ENCODE peak calls at places on chromosome 5, in eight cellular contexts. V is tibial artery, O is fibroblast of the aortic adventitia, F is mesothelial cell of epicardium, K is H9, U is pancreas, M is foreskin fibroblast, A is cardiac muscle cell. D is an unnamed sample.

GRCh38 chr5:112005533-112005926 is 248.5 kb upstream of the NREP start:
- DNase-seq in U (no peak), K (no peak), F (no peak), A (no peak), M (peak), V (no peak), O (peak), D (no peak)

GRCh38 chr5:171336486-171337206 is 27.6 kb downstream of the TLX3 start:
- DNase-seq in K (no peak), A (peak), M (peak), F (peak), O (peak), V (no peak), U (peak), D (peak)

GRCh38 chr5:43555895-43556606 is 826 bp downstream of the PAIP1 start:
- DNase-seq in A (peak), U (peak), K (peak), V (peak), M (peak), O (peak), F (peak), D (peak)

GRCh38 chr5:139275536-139276297 is 17.8 kb upstream of the MATR3 start:
- DNase-seq in O (no peak), M (no peak), A (no peak), V (no peak), K (no peak), U (no peak), F (no peak), D (no peak)

GRCh38 chr5:13188393-13188792 is 756.1 kb downstream of the DNAH5 start:
- DNase-seq in F (no peak), K (no peak), V (peak), U (no peak), O (peak), M (no peak), A (no peak), D (no peak)

GRCh38 chr5:81422671-81423070 is 28.7 kb upstream of the ACOT12 start:
- DNase-seq in M (peak), A (no peak), U (no peak), F (no peak), K (no peak), O (peak), V (no peak), D (no peak)

GRCh38 chr5:164090358-164090757 is 584.9 kb downstream of the MAT2B start:
- DNase-seq in U (no peak), O (no peak), M (no peak), A (no peak), F (no peak), K (no peak), V (no peak), D (no peak)

GRCh38 chr5:10528056-10528816 is 35.6 kb upstream of the ANKRD33B start:
- DNase-seq in U (no peak), O (peak), M (peak), F (no peak), K (no peak), V (no peak), A (no peak), D (no peak)

GRCh38 chr5:112738180-112738560 is 485 bp downstream of the APC start:
- DNase-seq in M (peak), U (no peak), O (peak), V (no peak), K (no peak), F (no peak), A (no peak), D (peak)

GRCh38 chr5:141488591-141489478 is at the start of gene PCDHGC5:
- DNase-seq in F (no peak), M (peak), V (no peak), K (no peak), A (no peak), O (peak), U (no peak), D (no peak)

GRCh38 chr5:28542968-28543367 is 1504.6 kb upstream of the CDH9 start:
- DNase-seq in F (no peak), O (peak), K (no peak), A (peak), V (no peak), M (peak), U (no peak), D (no peak)

GRCh38 chr5:172350212-172351181 is 66.9 kb upstream of the UBTD2 start:
- DNase-seq in U (no peak), A (no peak), F (no peak), K (no peak), M (no peak), V (no peak), O (no peak), D (no peak)

GRCh38 chr5:72408602-72409001 is 88.4 kb downstream of the PTCD2 start:
- DNase-seq in K (no peak), A (no peak), O (peak), U (no peak), V (no peak), F (no peak), M (no peak), D (no peak)

GRCh38 chr5:57468481-57469165 is 14.0 kb downstream of the ACTBL2 start:
- DNase-seq in U (no peak), K (no peak), M (peak), A (no peak), F (no peak), O (peak), V (no peak), D (no peak)

GRCh38 chr5:415928-416635 is 26.9 kb upstream of the EXOC3 start:
- DNase-seq in M (no peak), A (no peak), F (no peak), U (no peak), K (no peak), O (no peak), V (peak), D (peak)

GRCh38 chr5:9283021-9283420 is 262.9 kb downstream of the SEMA5A start:
- DNase-seq in A (no peak), M (peak), K (no peak), U (no peak), O (peak), F (no peak), V (no peak), D (no peak)

GRCh38 chr5:141811287-141812155 is 66.7 kb downstream of the PCDH1 start:
- DNase-seq in V (no peak), F (peak), M (peak), U (no peak), K (peak), O (no peak), A (peak), D (peak)

GRCh38 chr5:132778856-132779255 is 1.8 kb upstream of the SEPTIN8 start:
- DNase-seq in K (no peak), V (no peak), A (no peak), F (no peak), O (no peak), U (no peak), M (no peak), D (no peak)

GRCh38 chr5:168174376-168174775 is 117.1 kb upstream of the WWC1 start:
- DNase-seq in O (no peak), U (no peak), F (no peak), M (no peak), V (no peak), K (no peak), A (no peak), D (no peak)

GRCh38 chr5:35087971-35088370 is 40.2 kb upstream of the AGXT2 start:
- DNase-seq in F (no peak), V (no peak), K (no peak), M (peak), A (no peak), O (peak), U (no peak), D (no peak)

GRCh38 chr5:1103505-1104326 is 8.1 kb downstream of the SLC12A7 start:
- DNase-seq in F (no peak), U (peak), M (peak), O (peak), A (no peak), K (no peak), V (peak), D (no peak)

GRCh38 chr5:1487079-1487764 is 36.5 kb downstream of the LPCAT1 start:
- DNase-seq in A (no peak), O (no peak), K (no peak), M (no peak), F (no peak), V (no peak), U (no peak), D (no peak)

GRCh38 chr5:4700082-4700481 is 440.0 kb upstream of the ADAMTS16 start:
- DNase-seq in K (peak), O (peak), F (peak), U (peak), A (peak), M (no peak), V (peak), D (peak)

GRCh38 chr5:146667633-146668032 is 151.6 kb upstream of the GPR151 start:
- DNase-seq in F (no peak), K (no peak), O (peak), A (no peak), U (no peak), M (no peak), V (no peak), D (no peak)

GRCh38 chr5:176575488-176576422 is 26.6 kb downstream of the CDHR2 start:
- DNase-seq in M (no peak), V (no peak), K (no peak), A (no peak), F (no peak), O (no peak), U (no peak), D (no peak)

GRCh38 chr5:35236770-35237169 is 6.5 kb upstream of the PRLR start:
- DNase-seq in U (no peak), A (no peak), F (no peak), O (no peak), V (no peak), K (no peak), M (no peak), D (no peak)

GRCh38 chr5:96031811-96032261 is 70.2 kb upstream of the ELL2 start:
- DNase-seq in M (peak), U (no peak), F (no peak), O (peak), V (no peak), A (no peak), K (no peak), D (no peak)

GRCh38 chr5:134136221-134136631 is 21.7 kb downstream of the TCF7 start:
- DNase-seq in F (no peak), K (peak), M (no peak), V (no peak), O (no peak), A (no peak), U (no peak), D (peak)

GRCh38 chr5:60333103-60333502 is 366.9 kb downstream of the DEPDC1B start:
- DNase-seq in O (no peak), F (no peak), M (peak), V (no peak), K (no peak), A (no peak), U (no peak), D (no peak)

GRCh38 chr5:143986567-143987242 is 174.7 kb downstream of the HMHB1 start:
- DNase-seq in M (peak), A (no peak), V (no peak), O (peak), U (no peak), K (no peak), F (no peak), D (no peak)

GRCh38 chr5:41908374-41909079 is 4.4 kb downstream of the RIMOC1 start:
- DNase-seq in O (peak), A (no peak), F (no peak), K (no peak), V (no peak), U (no peak), M (peak), D (no peak)

GRCh38 chr5:146426305-146426704 is 20.8 kb upstream of the TCERG1 start:
- DNase-seq in V (no peak), F (no peak), O (no peak), M (peak), U (no peak), K (no peak), A (no peak), D (no peak)

DNA sequence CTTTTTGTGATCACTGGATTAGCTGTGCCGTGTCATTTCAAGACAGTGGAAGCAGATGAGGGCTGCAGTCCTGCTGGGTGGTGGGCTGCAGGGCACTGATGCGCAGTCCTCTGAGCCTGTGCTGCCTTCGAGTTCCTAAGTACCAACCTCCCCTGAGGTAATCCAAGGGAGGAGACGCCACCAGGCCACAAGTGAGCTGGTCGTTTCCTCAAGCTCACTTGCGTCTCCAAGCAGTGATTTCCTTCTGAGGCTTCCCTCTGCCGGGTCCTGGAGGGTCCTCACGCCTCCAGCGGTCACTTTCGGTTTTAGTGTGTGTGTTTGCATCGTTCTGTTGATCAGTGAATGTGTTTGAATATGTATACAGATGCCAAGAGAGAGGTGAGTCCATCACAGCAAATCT is 115.7 kb downstream of the TRIO start:
- DNase-seq in M (no peak), O (no peak), F (no peak), A (no peak), U (no peak), V (no peak), K (peak), D (peak)
- TF ChIP-seq CTCF in M (no peak), O (no peak), F (no peak), A (peak), U (no peak), V (no peak), K (peak), D (no peak)

GRCh38 chr5:123508441-123508840 is 3.5 kb upstream of the CSNK1G3 start:
- DNase-seq in O (no peak), U (no peak), V (no peak), M (no peak), A (no peak), F (no peak), K (no peak), D (no peak)

GRCh38 chr5:123512631-123513461 is 869 bp downstream of the CSNK1G3 start:
- DNase-seq in A (peak), O (peak), K (peak), U (peak), V (no peak), M (peak), F (peak), D (peak)

GRCh38 chr5:123511290-123511647 is 708 bp upstream of the CSNK1G3 start:
- DNase-seq in A (no peak), K (no peak), M (peak), V (no peak), F (no peak), U (no peak), O (peak), D (no peak)

GRCh38 chr5:123514615-123515355 is 2.8 kb downstream of the CSNK1G3 start:
- DNase-seq in A (no peak), F (no peak), O (no peak), K (no peak), M (peak), V (no peak), U (no peak), D (no peak)

DNA sequence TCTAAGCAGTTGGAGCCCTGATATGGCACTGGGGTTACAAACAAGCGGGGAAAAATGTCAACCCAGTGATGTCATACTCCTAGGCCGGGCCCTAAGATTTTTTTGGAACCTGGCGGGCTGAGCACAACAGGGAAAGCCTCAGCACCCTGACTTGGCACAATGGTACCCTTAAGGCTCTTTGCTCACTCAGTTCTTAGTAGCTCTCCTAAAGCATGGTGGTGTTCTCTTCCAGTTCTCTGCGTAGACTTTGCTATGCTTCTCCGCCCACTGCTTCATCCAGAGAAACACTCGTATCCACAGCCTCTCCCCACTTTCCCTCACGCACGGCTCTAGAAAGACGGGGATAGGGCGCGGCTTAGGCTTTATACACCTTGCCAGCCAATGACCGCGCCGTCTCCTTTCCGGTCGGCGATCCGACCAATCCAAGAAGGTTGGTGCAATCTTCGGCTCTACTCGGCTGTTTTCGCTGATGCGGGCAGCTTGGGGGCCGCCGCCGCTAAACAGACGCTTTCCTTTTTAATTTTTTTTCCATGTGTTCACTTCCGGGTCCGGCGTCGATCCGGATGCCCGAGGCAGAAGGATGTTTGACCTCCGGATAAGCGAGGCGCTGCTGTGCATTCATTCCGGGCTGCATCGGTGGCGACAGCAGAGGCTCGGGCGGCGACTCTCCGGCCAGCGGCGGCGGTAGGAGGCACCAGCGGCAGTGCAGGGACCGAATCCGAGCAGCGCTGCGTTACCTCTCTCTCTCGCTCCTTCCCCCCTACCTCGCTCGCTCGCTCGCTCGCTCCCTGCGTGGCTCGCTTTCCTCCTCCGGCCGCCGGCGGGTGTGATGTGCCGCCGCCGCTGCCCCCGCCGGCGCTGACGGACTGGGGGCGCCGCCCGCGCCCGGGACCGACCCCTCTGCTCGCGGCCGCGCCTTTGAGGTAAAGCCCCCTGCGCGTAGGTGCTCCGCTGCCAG is at the start of gene CSNK1G3:
- DNase-seq in O (peak), A (peak), F (peak), K (peak), M (peak), U (peak), V (peak), D (peak)
- TF ChIP-seq CTCF in O (no peak), A (no peak), F (no peak), K (no peak), M (no peak), U (no peak), V (no peak), D (no peak)

GRCh38 chr5:39367711-39368110 is 3.4 kb upstream of the C9 start:
- DNase-seq in U (no peak), F (no peak), A (no peak), K (no peak), V (no peak), O (no peak), M (no peak), D (no peak)

GRCh38 chr5:39362646-39363045 is 1.6 kb downstream of the C9 start:
- DNase-seq in A (no peak), K (no peak), O (peak), U (no peak), F (no peak), V (no peak), M (no peak), D (no peak)

GRCh38 chr5:39361306-39361705 is 3.0 kb downstream of the C9 start:
- DNase-seq in U (no peak), V (no peak), O (no peak), F (no peak), K (no peak), M (no peak), A (no peak), D (no peak)

GRCh38 chr5:39363217-39363616 is 1.1 kb downstream of the C9 start:
- DNase-seq in O (no peak), M (no peak), U (no peak), K (no peak), F (no peak), A (no peak), V (no peak), D (no peak)

GRCh38 chr5:39364367-39364766 is at the start of gene C9:
- DNase-seq in K (no peak), V (no peak), O (no peak), M (no peak), F (no peak), U (no peak), A (no peak), D (no peak)
- TF ChIP-seq CTCF in K (no peak), V (no peak), O (no peak), M (no peak), F (no peak), U (no peak), A (no peak), D (no peak)

GRCh38 chr5:55713871-55714270 is 1.7 kb upstream of the SLC38A9 start:
- DNase-seq in F (no peak), V (no peak), U (no peak), O (peak), M (no peak), A (no peak), K (no peak), D (no peak)

GRCh38 chr5:55714749-55715148 is 2.6 kb upstream of the SLC38A9 start:
- DNase-seq in M (no peak), U (no peak), O (no peak), K (no peak), A (no peak), V (no peak), F (no peak), D (no peak)

GRCh38 chr5:55712023-55712859 is at the start of gene SLC38A9:
- DNase-seq in A (peak), V (peak), U (peak), O (peak), K (peak), M (peak), F (peak), D (peak)

GRCh38 chr5:55715519-55716078 is 3.5 kb upstream of the SLC38A9 start:
- DNase-seq in V (no peak), K (no peak), A (no peak), U (no peak), O (no peak), F (no peak), M (no peak), D (no peak)

GRCh38 chr5:55714339-55714738 is 2.2 kb upstream of the SLC38A9 start:
- DNase-seq in M (peak), A (no peak), V (no peak), U (no peak), K (peak), F (no peak), O (no peak), D (no peak)
- TF ChIP-seq CTCF in M (no peak), A (no peak), V (no peak), U (no peak), K (peak), F (no peak), O (no peak), D (no peak)

D was measured in nephron progenitor cell.